ENCODE peak calls at places on chromosomes 7 and 10, in seven cellular contexts. V is SK-N-SH, B is H1, L is HCT116, Y is HepG2, W is K562, I is GM12878. H is an unnamed sample.

GRCh38 chr10:43667736-43668371 is 19.2 kb upstream of the ZNF32 start:
- DNase-seq in V (no peak), B (no peak), L (no peak), Y (no peak), W (no peak), I (no peak), H (no peak)

GRCh38 chr7:151992375-151992774 is 33.1 kb upstream of the GALNT11 start:
- DNase-seq in V (peak; percentile 86), B (peak; percentile 73), L (peak; percentile 85), Y (peak; percentile 6), W (peak; percentile 62), I (no peak), H (peak; percentile 59)

GRCh38 chr7:50404392-50404791 is 45.8 kb downstream of the FIGNL1 start:
- DNase-seq in V (peak; percentile 57), B (no peak), L (no peak), Y (no peak), W (peak; percentile 23), I (no peak), H (no peak)

GRCh38 chr7:111486472-111487142 is 75.7 kb downstream of the IMMP2L start:
- DNase-seq in V (peak; percentile 74), B (no peak), L (peak; percentile 29), Y (peak; percentile 41), W (peak; percentile 76), I (peak; percentile 13), H (peak; percentile 20)

GRCh38 chr7:43954524-43955228 is 28.4 kb downstream of the UBE2D4 start:
- DNase-seq in V (peak; percentile 81), B (peak; percentile 50), L (peak; percentile 34), Y (peak; percentile 61), W (peak; percentile 57), I (peak; percentile 7), H (peak; percentile 65)

GRCh38 chr10:21696302-21696701 is 162.3 kb downstream of the MLLT10 start:
- DNase-seq in V (no peak), B (no peak), L (no peak), Y (no peak), W (no peak), I (no peak), H (no peak)

GRCh38 chr7:151891182-151891581 is 14.3 kb upstream of the PRKAG2 start:
- DNase-seq in V (peak; percentile 77), B (no peak), L (no peak), Y (no peak), W (no peak), I (no peak), H (no peak)

GRCh38 chr7:87148332-87148955 is 3.8 kb upstream of the DMTF1 start:
- DNase-seq in V (peak; percentile 50), B (no peak), L (peak; percentile 24), Y (no peak), W (peak; percentile 47), I (no peak), H (no peak)

GRCh38 chr7:120856198-120856597 is 1.7 kb downstream of the TSPAN12 start:
- DNase-seq in V (no peak), B (no peak), L (no peak), Y (no peak), W (peak; percentile 23), I (no peak), H (no peak)

GRCh38 chr7:120857558-120858298 is at the start of gene TSPAN12:
- DNase-seq in V (peak; percentile 91), B (peak; percentile 85), L (peak; percentile 73), Y (peak; percentile 39), W (peak; percentile 92), I (no peak), H (peak; percentile 77)

GRCh38 chr7:120856621-120857352 is 1.2 kb downstream of the TSPAN12 start:
- DNase-seq in V (peak; percentile 65), B (peak; percentile 79), L (peak; percentile 29), Y (peak; percentile 18), W (peak; percentile 58), I (peak; percentile 73), H (no peak)

GRCh38 chr7:120860151-120860550 is 2.2 kb upstream of the TSPAN12 start:
- DNase-seq in V (no peak), B (no peak), L (no peak), Y (no peak), W (no peak), I (no peak), H (no peak)

DNA sequence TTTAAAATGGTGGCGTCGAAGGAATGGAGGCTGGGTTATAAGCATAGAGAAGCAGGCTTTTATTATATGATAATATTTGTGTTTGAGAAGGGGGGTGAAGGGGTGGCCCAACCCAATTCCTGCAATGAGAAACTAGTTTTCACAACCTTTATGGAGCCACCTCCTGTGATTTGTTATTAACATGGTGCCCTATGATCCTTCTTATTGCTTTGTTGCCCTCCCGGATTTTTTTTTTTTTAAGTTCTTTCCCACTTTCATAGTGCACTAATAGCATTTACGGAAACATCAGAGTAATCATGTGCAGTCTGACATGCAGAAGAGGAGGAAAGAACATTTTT is 324 bp upstream of the TSPAN12 start:
- DNase-seq in V (no peak), B (no peak), L (no peak), Y (no peak), W (no peak), I (no peak), H (no peak)
- TF ChIP-seq YY1 in V (no peak), B (no peak), L (no peak), Y (no peak), W (no peak), I (no peak), H (no peak)

DNA sequence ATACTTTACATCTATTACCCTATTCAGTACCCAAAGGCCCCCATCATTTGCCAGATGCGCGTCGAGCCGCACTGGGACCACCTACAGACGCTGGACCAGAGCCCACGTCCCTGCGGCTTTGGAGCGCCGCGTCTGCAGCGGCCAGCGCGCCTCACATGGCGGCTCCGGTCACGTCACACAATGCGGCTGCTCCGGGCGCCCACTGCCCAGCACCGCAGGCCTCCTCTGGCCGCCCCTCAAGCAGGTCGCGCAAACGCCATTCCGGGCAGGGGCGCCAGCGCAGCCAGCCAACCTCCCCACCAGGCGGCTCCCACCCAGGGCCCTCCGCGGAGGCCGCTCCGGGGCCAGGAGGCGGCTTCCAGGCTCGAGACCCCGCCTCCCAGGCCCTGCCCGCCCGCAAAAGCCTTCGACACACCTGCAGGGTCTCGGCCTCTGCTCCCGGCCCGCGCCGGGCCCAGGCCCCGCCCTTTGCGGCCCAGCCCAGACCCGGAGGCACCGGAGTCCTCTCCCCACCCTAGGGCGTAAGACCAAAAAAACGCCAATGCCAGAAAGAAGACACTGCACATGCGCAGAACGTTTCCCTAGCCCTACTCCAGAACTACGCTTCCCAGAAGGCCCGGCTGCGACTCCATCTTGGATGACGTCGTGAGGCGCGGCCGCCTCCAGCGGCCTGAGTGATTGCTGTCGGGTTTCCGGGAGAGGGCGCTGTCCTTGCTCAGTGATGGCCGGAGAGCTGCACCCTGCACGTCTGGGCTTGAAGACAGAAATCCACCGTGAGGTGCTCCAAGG is at the start of gene ZNF25:
- DNase-seq in V (peak; percentile 93), B (peak; percentile 92), L (peak; percentile 99), Y (peak; percentile 99), W (peak; percentile 95), I (peak; percentile 99), H (peak; percentile 95)
- H3K9ac ChIP-seq in V (peak within 1 kb of the TSS; percentile 86), B (peak within 1 kb of the TSS; percentile 22), L (peak within 1 kb of the TSS; percentile 82), Y (peak within 1 kb of the TSS; percentile 82), W (peak within 1 kb of the TSS; percentile 88), I (peak within 1 kb of the TSS; percentile 88), H (peak within 1 kb of the TSS; percentile 85)

DNA sequence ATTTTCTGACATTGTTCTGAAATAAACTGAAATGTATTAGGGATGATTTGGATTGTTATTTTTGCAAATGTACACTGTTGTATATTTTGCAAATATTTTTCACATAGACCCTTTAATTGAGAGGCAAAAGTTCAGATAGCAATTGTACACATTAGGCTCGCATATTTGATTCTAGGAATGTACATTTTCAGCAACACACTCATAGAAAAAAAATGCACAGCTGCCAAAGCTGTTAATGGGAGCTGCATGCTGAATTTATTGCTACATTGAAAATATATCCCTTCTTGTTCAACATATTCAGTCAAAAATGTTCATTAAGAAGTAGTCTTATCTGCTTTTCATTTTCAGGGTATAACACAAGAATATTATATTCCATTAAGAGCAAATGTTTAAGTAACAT is 512.9 kb downstream of the ATRNL1 start:
- DNase-seq in V (no peak), B (no peak), L (no peak), Y (no peak), W (no peak), I (no peak), H (no peak)
- TF ChIP-seq YY1 in V (no peak), B (no peak), L (no peak), Y (no peak), W (no peak), I (no peak), H (no peak)

GRCh38 chr10:123139521-123140163 is 3.9 kb downstream of the HMX3 start:
- DNase-seq in V (no peak), B (peak; percentile 77), L (peak; percentile 32), Y (peak; percentile 93), W (peak; percentile 63), I (no peak), H (no peak)

GRCh38 chr10:123141791-123142700 is 5.9 kb upstream of the HMX2 start:
- DNase-seq in V (no peak), B (no peak), L (no peak), Y (no peak), W (no peak), I (no peak), H (no peak)

GRCh38 chr10:123140983-123141390 is 5.2 kb downstream of the HMX3 start:
- DNase-seq in V (no peak), B (no peak), L (no peak), Y (no peak), W (no peak), I (no peak), H (no peak)

GRCh38 chr10:123139165-123139520 is 3.4 kb downstream of the HMX3 start:
- DNase-seq in V (no peak), B (no peak), L (no peak), Y (no peak), W (no peak), I (no peak), H (no peak)

GRCh38 chr10:123140164-123140982 is 4.6 kb downstream of the HMX3 start:
- DNase-seq in V (peak; percentile 50), B (peak; percentile 78), L (no peak), Y (no peak), W (no peak), I (no peak), H (no peak)
- H3K9ac ChIP-seq in V (no peak overlapping the region), B (no peak overlapping the region), L (peak overlapping the region; percentile 4), Y (peak overlapping the region; percentile 20), W (no peak overlapping the region), I (no peak overlapping the region), H (no peak overlapping the region)

GRCh38 chr7:32935558-32935957 is 21.7 kb upstream of the FKBP9 start:
- DNase-seq in V (no peak), B (no peak), L (no peak), Y (no peak), W (no peak), I (no peak), H (no peak)

GRCh38 chr7:32936686-32937085 is 20.6 kb upstream of the FKBP9 start:
- DNase-seq in V (no peak), B (no peak), L (no peak), Y (no peak), W (no peak), I (no peak), H (no peak)

GRCh38 chr7:32941181-32941995 is 15.9 kb upstream of the FKBP9 start:
- DNase-seq in V (no peak), B (no peak), L (no peak), Y (peak; percentile 45), W (no peak), I (no peak), H (peak; percentile 79)

GRCh38 chr7:32941996-32942782 is 15.1 kb upstream of the FKBP9 start:
- DNase-seq in V (peak; percentile 88), B (no peak), L (no peak), Y (peak; percentile 18), W (peak; percentile 81), I (no peak), H (no peak)

GRCh38 chr7:32937344-32938174 is 19.7 kb upstream of the FKBP9 start:
- DNase-seq in V (peak; percentile 82), B (no peak), L (no peak), Y (peak; percentile 40), W (peak; percentile 29), I (no peak), H (no peak)
- TF ChIP-seq YY1 in V (no peak), B (no peak), L (no peak), Y (no peak), W (no peak), I (no peak), H (no peak)